ENCODE peak calls at places on chromosome 20, in four cellular contexts. One of them, this sample, is unnamed.

GRCh38 chr20:37638527-37638926 is 55.3 kb upstream of the CTNNBL1 start:
- DNase-seq in K562: no peak
- DNase-seq in HL-60: no peak
- DNase-seq in GM12878: no peak
- DNase-seq in this sample: no peak

GRCh38 chr20:37343212-37343993 is 2.5 kb upstream of the SRC start:
- DNase-seq in K562: no peak
- DNase-seq in HL-60: no peak
- DNase-seq in GM12878: no peak
- DNase-seq in this sample: no peak

GRCh38 chr20:49534314-49534713 is 33.6 kb downstream of the PTGIS start:
- DNase-seq in K562: peak; percentile 81
- DNase-seq in HL-60: peak; percentile 20
- DNase-seq in GM12878: peak; percentile 19
- DNase-seq in this sample: peak; percentile 46

GRCh38 chr20:61882716-61883615 is 182.7 kb downstream of the TAF4 start:
- DNase-seq in K562: no peak
- DNase-seq in HL-60: no peak
- DNase-seq in GM12878: no peak
- DNase-seq in this sample: no peak

GRCh38 chr20:54073288-54073687 is 2.9 kb upstream of the BCAS1 start:
- DNase-seq in K562: no peak
- DNase-seq in HL-60: no peak
- DNase-seq in GM12878: no peak
- DNase-seq in this sample: no peak

GRCh38 chr20:42435230-42435629 is 754.5 kb downstream of the PTPRT start:
- DNase-seq in K562: no peak
- DNase-seq in HL-60: no peak
- DNase-seq in GM12878: peak; percentile 17
- DNase-seq in this sample: peak; percentile 12

GRCh38 chr20:18052856-18053255 is 4.9 kb downstream of the OVOL2 start:
- DNase-seq in K562: no peak
- DNase-seq in HL-60: no peak
- DNase-seq in GM12878: no peak
- DNase-seq in this sample: no peak

GRCh38 chr20:55186228-55186627 is 710.8 kb downstream of the DOK5 start:
- DNase-seq in K562: no peak
- DNase-seq in HL-60: no peak
- DNase-seq in GM12878: no peak
- DNase-seq in this sample: no peak

GRCh38 chr20:18983796-18984195 is 170.2 kb downstream of the SCP2D1 start:
- DNase-seq in K562: no peak
- DNase-seq in HL-60: no peak
- DNase-seq in GM12878: no peak
- DNase-seq in this sample: no peak

GRCh38 chr20:38283236-38283635 is 20.7 kb upstream of the BPI start:
- DNase-seq in K562: no peak
- DNase-seq in HL-60: no peak
- DNase-seq in GM12878: no peak
- DNase-seq in this sample: no peak

GRCh38 chr20:23446505-23446904 is 6.2 kb downstream of the CST11 start:
- DNase-seq in K562: peak; percentile 41
- DNase-seq in HL-60: peak; percentile 6
- DNase-seq in GM12878: peak; percentile 11
- DNase-seq in this sample: no peak

GRCh38 chr20:44447827-44448419 is 27.8 kb upstream of the TTPAL start:
- DNase-seq in K562: no peak
- DNase-seq in HL-60: no peak
- DNase-seq in GM12878: no peak
- DNase-seq in this sample: no peak

GRCh38 chr20:3452127-3452526 is 18.7 kb upstream of the ATRN start:
- DNase-seq in K562: no peak
- DNase-seq in HL-60: no peak
- DNase-seq in GM12878: no peak
- DNase-seq in this sample: no peak

GRCh38 chr20:47419953-47420352 is 63.5 kb upstream of the ZMYND8 start:
- DNase-seq in K562: no peak
- DNase-seq in HL-60: no peak
- DNase-seq in GM12878: no peak
- DNase-seq in this sample: no peak

GRCh38 chr20:17873410-17874270 is 95.0 kb downstream of the SNX5 start:
- DNase-seq in K562: no peak
- DNase-seq in HL-60: no peak
- DNase-seq in GM12878: no peak
- DNase-seq in this sample: no peak

GRCh38 chr20:56359212-56360132 is 698 bp downstream of the FAM210B start:
- DNase-seq in K562: peak; percentile 19
- DNase-seq in HL-60: no peak
- DNase-seq in GM12878: no peak
- DNase-seq in this sample: peak; percentile 39

GRCh38 chr20:48657426-48658197 is 170.2 kb downstream of the PREX1 start:
- DNase-seq in K562: peak; percentile 82
- DNase-seq in HL-60: peak; percentile 44
- DNase-seq in GM12878: peak; percentile 21
- DNase-seq in this sample: peak; percentile 90

GRCh38 chr20:57881466-57882405 is 171.9 kb upstream of the PMEPA1 start:
- DNase-seq in K562: no peak
- DNase-seq in HL-60: no peak
- DNase-seq in GM12878: no peak
- DNase-seq in this sample: no peak

GRCh38 chr20:34029415-34029814 is 35.7 kb downstream of the RALY start:
- DNase-seq in K562: no peak
- DNase-seq in HL-60: no peak
- DNase-seq in GM12878: no peak
- DNase-seq in this sample: no peak

GRCh38 chr20:34024733-34025351 is 31.1 kb downstream of the RALY start:
- DNase-seq in K562: no peak
- DNase-seq in HL-60: no peak
- DNase-seq in GM12878: no peak
- DNase-seq in this sample: no peak

GRCh38 chr20:34033903-34034302 is 40.2 kb downstream of the RALY start:
- DNase-seq in K562: no peak
- DNase-seq in HL-60: no peak
- DNase-seq in GM12878: no peak
- DNase-seq in this sample: no peak

GRCh38 chr20:34030453-34030852 is 36.7 kb downstream of the RALY start:
- DNase-seq in K562: no peak
- DNase-seq in HL-60: no peak
- DNase-seq in GM12878: no peak
- DNase-seq in this sample: no peak
- TF ChIP-seq SPI1 in K562: no peak
- TF ChIP-seq SPI1 in HL-60: no peak
- TF ChIP-seq SPI1 in GM12878: no peak
- TF ChIP-seq SPI1 in this sample: no peak

GRCh38 chr20:51196991-51197651 is 174.2 kb upstream of the KCNG1 start:
- DNase-seq in K562: no peak
- DNase-seq in HL-60: no peak
- DNase-seq in GM12878: no peak
- DNase-seq in this sample: no peak

GRCh38 chr20:51195990-51196389 is 173.1 kb upstream of the KCNG1 start:
- DNase-seq in K562: no peak
- DNase-seq in HL-60: no peak
- DNase-seq in GM12878: no peak
- DNase-seq in this sample: no peak

GRCh38 chr20:51198238-51198637 is 175.3 kb upstream of the KCNG1 start:
- DNase-seq in K562: no peak
- DNase-seq in HL-60: no peak
- DNase-seq in GM12878: no peak
- DNase-seq in this sample: no peak

GRCh38 chr20:51198876-51199523 is 176.1 kb upstream of the KCNG1 start:
- DNase-seq in K562: no peak
- DNase-seq in HL-60: no peak
- DNase-seq in GM12878: no peak
- DNase-seq in this sample: no peak

GRCh38 chr20:51199920-51200319 is 177.0 kb upstream of the KCNG1 start:
- DNase-seq in K562: no peak
- DNase-seq in HL-60: no peak
- DNase-seq in GM12878: no peak
- DNase-seq in this sample: no peak
- TF ChIP-seq SPI1 in K562: no peak
- TF ChIP-seq SPI1 in HL-60: no peak
- TF ChIP-seq SPI1 in GM12878: no peak
- TF ChIP-seq SPI1 in this sample: no peak

GRCh38 chr20:20413801-20414200 is 45.9 kb downstream of the INSM1 start:
- DNase-seq in K562: no peak
- DNase-seq in HL-60: no peak
- DNase-seq in GM12878: no peak
- DNase-seq in this sample: no peak
- TF ChIP-seq SPI1 in K562: no peak
- TF ChIP-seq SPI1 in HL-60: no peak
- TF ChIP-seq SPI1 in GM12878: no peak
- TF ChIP-seq SPI1 in this sample: no peak

GRCh38 chr20:63190828-63191227 is 25.1 kb downstream of the YTHDF1 start:
- DNase-seq in K562: no peak
- DNase-seq in HL-60: no peak
- DNase-seq in GM12878: no peak
- DNase-seq in this sample: no peak

GRCh38 chr20:63192721-63193120 is 23.2 kb downstream of the YTHDF1 start:
- DNase-seq in K562: no peak
- DNase-seq in HL-60: no peak
- DNase-seq in GM12878: no peak
- DNase-seq in this sample: no peak

GRCh38 chr20:63189846-63190559 is 25.9 kb downstream of the YTHDF1 start:
- DNase-seq in K562: no peak
- DNase-seq in HL-60: no peak
- DNase-seq in GM12878: no peak
- DNase-seq in this sample: no peak

GRCh38 chr20:63189322-63189642 is 26.6 kb downstream of the YTHDF1 start:
- DNase-seq in K562: no peak
- DNase-seq in HL-60: no peak
- DNase-seq in GM12878: no peak
- DNase-seq in this sample: no peak

DNA sequence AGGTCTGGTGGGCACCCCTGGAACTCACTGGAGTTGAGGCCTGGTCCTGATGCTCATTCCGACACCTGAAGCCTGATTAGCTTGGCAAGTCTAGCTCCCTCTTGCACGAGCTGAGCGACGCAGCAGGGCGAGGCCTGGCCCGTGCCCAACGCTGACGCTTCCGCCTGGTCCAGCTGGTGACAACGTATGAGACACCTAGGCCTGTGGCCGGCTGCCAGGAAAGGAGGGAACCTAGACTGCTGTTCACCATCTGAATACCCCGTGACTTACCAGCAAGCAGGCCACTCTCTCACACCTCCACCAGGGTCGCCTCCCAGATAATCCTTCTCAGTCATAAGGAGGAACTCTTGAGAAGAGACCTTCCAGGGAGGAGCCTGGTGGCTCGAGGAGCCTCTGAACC is 24.5 kb downstream of the YTHDF1 start:
- DNase-seq in K562: no peak
- DNase-seq in HL-60: no peak
- DNase-seq in GM12878: no peak
- DNase-seq in this sample: no peak
- TF ChIP-seq SPI1 in K562: no peak
- TF ChIP-seq SPI1 in HL-60: no peak
- TF ChIP-seq SPI1 in GM12878: no peak
- TF ChIP-seq SPI1 in this sample: no peak

GRCh38 chr20:32625996-32626395 is 40.9 kb upstream of the NOL4L start:
- DNase-seq in K562: no peak
- DNase-seq in HL-60: no peak
- DNase-seq in GM12878: no peak
- DNase-seq in this sample: no peak
- TF ChIP-seq SPI1 in K562: no peak
- TF ChIP-seq SPI1 in HL-60: no peak
- TF ChIP-seq SPI1 in GM12878: no peak
- TF ChIP-seq SPI1 in this sample: no peak

GRCh38 chr20:9909167-9909566 is 70.3 kb upstream of the PAK5 start:
- DNase-seq in K562: no peak
- DNase-seq in HL-60: no peak
- DNase-seq in GM12878: no peak
- DNase-seq in this sample: no peak

GRCh38 chr20:9912290-9912689 is 73.4 kb upstream of the PAK5 start:
- DNase-seq in K562: no peak
- DNase-seq in HL-60: no peak
- DNase-seq in GM12878: no peak
- DNase-seq in this sample: no peak

GRCh38 chr20:9911519-9911918 is 72.6 kb upstream of the PAK5 start:
- DNase-seq in K562: no peak
- DNase-seq in HL-60: no peak
- DNase-seq in GM12878: no peak
- DNase-seq in this sample: no peak

GRCh38 chr20:9916776-9917175 is 77.9 kb upstream of the PAK5 start:
- DNase-seq in K562: no peak
- DNase-seq in HL-60: no peak
- DNase-seq in GM12878: no peak
- DNase-seq in this sample: no peak

DNA sequence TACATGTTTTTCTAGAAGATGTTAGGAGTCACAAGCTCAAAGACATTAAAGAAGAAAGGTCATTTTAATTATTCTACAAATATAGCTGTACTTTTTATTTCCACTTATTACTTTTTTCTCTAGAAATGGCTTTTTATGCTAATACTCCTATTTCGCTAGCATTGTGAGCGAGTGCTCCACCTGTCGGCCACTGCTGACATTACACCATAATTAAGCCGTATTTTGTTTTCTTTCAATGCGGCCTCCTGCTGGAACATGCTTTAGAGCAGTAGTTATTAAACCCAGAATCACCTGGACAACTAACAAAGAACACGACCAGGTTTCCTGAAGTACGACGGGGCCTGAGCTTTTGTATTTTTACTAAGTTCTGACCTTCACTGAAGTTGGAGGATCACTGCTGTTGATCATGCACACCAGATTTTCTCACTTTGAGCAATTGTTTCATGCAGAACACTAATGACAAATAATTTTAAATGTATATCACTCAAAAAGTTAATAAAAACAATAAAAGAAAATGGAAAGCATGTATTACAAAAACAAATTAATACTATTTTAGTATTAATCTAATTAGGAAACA is 74.1 kb upstream of the PAK5 start:
- DNase-seq in K562: peak; percentile 17
- DNase-seq in HL-60: no peak
- DNase-seq in GM12878: no peak
- DNase-seq in this sample: no peak
- TF ChIP-seq SPI1 in K562: no peak
- TF ChIP-seq SPI1 in HL-60: no peak
- TF ChIP-seq SPI1 in GM12878: no peak
- TF ChIP-seq SPI1 in this sample: no peak

GRCh38 chr20:41133709-41134361 is 3.5 kb upstream of the PLCG1 start:
- DNase-seq in K562: peak; percentile 76
- DNase-seq in HL-60: no peak
- DNase-seq in GM12878: peak; percentile 94
- DNase-seq in this sample: peak; percentile 55
- TF ChIP-seq SPI1 in K562: no peak
- TF ChIP-seq SPI1 in HL-60: no peak
- TF ChIP-seq SPI1 in GM12878: no peak
- TF ChIP-seq SPI1 in this sample: no peak

GRCh38 chr20:59333260-59333845 is 32.9 kb downstream of the EDN3 start:
- DNase-seq in K562: no peak
- DNase-seq in HL-60: no peak
- DNase-seq in GM12878: no peak
- DNase-seq in this sample: no peak
- TF ChIP-seq SPI1 in K562: no peak
- TF ChIP-seq SPI1 in HL-60: no peak
- TF ChIP-seq SPI1 in GM12878: no peak
- TF ChIP-seq SPI1 in this sample: no peak

GRCh38 chr20:2312876-2313275 is 17.1 kb downstream of the TGM3 start:
- DNase-seq in K562: no peak
- DNase-seq in HL-60: no peak
- DNase-seq in GM12878: no peak
- DNase-seq in this sample: no peak
- TF ChIP-seq SPI1 in K562: no peak
- TF ChIP-seq SPI1 in HL-60: no peak
- TF ChIP-seq SPI1 in GM12878: no peak
- TF ChIP-seq SPI1 in this sample: no peak

This sample was measured in GM12891.